ENCODE peak calls at places on chromosomes 7 and 10, in ten cellular contexts. One of them, this sample, is unnamed.

GRCh38 chr10:3057946-3058345 is 9.4 kb upstream of the PFKP start:
- DNase-seq in esophagus squamous epithelium: no peak
- DNase-seq in uterus: no peak
- DNase-seq in transverse colon: no peak
- DNase-seq in A549: no peak
- DNase-seq in heart left ventricle: no peak
- DNase-seq in sigmoid colon: peak; percentile 56
- DNase-seq in stomach: no peak
- DNase-seq in IMR-90: no peak
- DNase-seq in testis: no peak
- DNase-seq in this sample: no peak

GRCh38 chr7:91082038-91082437 is 182.2 kb upstream of the FZD1 start:
- DNase-seq in esophagus squamous epithelium: no peak
- DNase-seq in uterus: no peak
- DNase-seq in transverse colon: no peak
- DNase-seq in A549: no peak
- DNase-seq in heart left ventricle: no peak
- DNase-seq in sigmoid colon: no peak
- DNase-seq in stomach: no peak
- DNase-seq in IMR-90: peak; percentile 73
- DNase-seq in testis: no peak
- DNase-seq in this sample: no peak

GRCh38 chr7:147700702-147701101 is 889.9 kb upstream of the C7orf33 start:
- DNase-seq in esophagus squamous epithelium: no peak
- DNase-seq in uterus: no peak
- DNase-seq in transverse colon: no peak
- DNase-seq in A549: no peak
- DNase-seq in heart left ventricle: no peak
- DNase-seq in sigmoid colon: no peak
- DNase-seq in stomach: no peak
- DNase-seq in IMR-90: no peak
- DNase-seq in testis: no peak
- DNase-seq in this sample: no peak

GRCh38 chr10:95758351-95759025 is 2.5 kb downstream of the ENTPD1 start:
- DNase-seq in esophagus squamous epithelium: no peak
- DNase-seq in uterus: no peak
- DNase-seq in transverse colon: peak; percentile 18
- DNase-seq in A549: no peak
- DNase-seq in heart left ventricle: no peak
- DNase-seq in sigmoid colon: no peak
- DNase-seq in stomach: no peak
- DNase-seq in IMR-90: peak; percentile 6
- DNase-seq in testis: no peak
- DNase-seq in this sample: no peak

GRCh38 chr7:131547589-131547988 is 8.8 kb downstream of the PODXL start:
- DNase-seq in esophagus squamous epithelium: no peak
- DNase-seq in uterus: no peak
- DNase-seq in transverse colon: no peak
- DNase-seq in A549: no peak
- DNase-seq in heart left ventricle: no peak
- DNase-seq in sigmoid colon: peak; percentile 53
- DNase-seq in stomach: no peak
- DNase-seq in IMR-90: no peak
- DNase-seq in testis: no peak
- DNase-seq in this sample: no peak

GRCh38 chr10:61643316-61643751 is 19.4 kb upstream of the CABCOCO1 start:
- DNase-seq in esophagus squamous epithelium: no peak
- DNase-seq in uterus: peak; percentile 21
- DNase-seq in transverse colon: no peak
- DNase-seq in A549: no peak
- DNase-seq in heart left ventricle: no peak
- DNase-seq in sigmoid colon: no peak
- DNase-seq in stomach: no peak
- DNase-seq in IMR-90: peak; percentile 85
- DNase-seq in testis: no peak
- DNase-seq in this sample: no peak

GRCh38 chr10:115624448-115624847 is 531.3 kb downstream of the ATRNL1 start:
- DNase-seq in esophagus squamous epithelium: no peak
- DNase-seq in uterus: no peak
- DNase-seq in transverse colon: no peak
- DNase-seq in A549: no peak
- DNase-seq in heart left ventricle: no peak
- DNase-seq in sigmoid colon: no peak
- DNase-seq in stomach: no peak
- DNase-seq in IMR-90: no peak
- DNase-seq in testis: no peak
- DNase-seq in this sample: no peak

GRCh38 chr7:112510032-112510742 is 29.4 kb downstream of the LSMEM1 start:
- DNase-seq in esophagus squamous epithelium: no peak
- DNase-seq in uterus: no peak
- DNase-seq in transverse colon: no peak
- DNase-seq in A549: no peak
- DNase-seq in heart left ventricle: no peak
- DNase-seq in sigmoid colon: no peak
- DNase-seq in stomach: no peak
- DNase-seq in IMR-90: peak; percentile 80
- DNase-seq in testis: no peak
- DNase-seq in this sample: no peak

GRCh38 chr7:100855515-100855914 is 3.0 kb downstream of the SLC12A9 start:
- DNase-seq in esophagus squamous epithelium: no peak
- DNase-seq in uterus: no peak
- DNase-seq in transverse colon: no peak
- DNase-seq in A549: no peak
- DNase-seq in heart left ventricle: no peak
- DNase-seq in sigmoid colon: no peak
- DNase-seq in stomach: no peak
- DNase-seq in IMR-90: no peak
- DNase-seq in testis: no peak
- DNase-seq in this sample: no peak

GRCh38 chr10:106898441-106898840 is 266.1 kb downstream of the SORCS1 start:
- DNase-seq in esophagus squamous epithelium: no peak
- DNase-seq in uterus: no peak
- DNase-seq in transverse colon: no peak
- DNase-seq in A549: no peak
- DNase-seq in heart left ventricle: no peak
- DNase-seq in sigmoid colon: no peak
- DNase-seq in stomach: no peak
- DNase-seq in IMR-90: no peak
- DNase-seq in testis: peak; percentile 20
- DNase-seq in this sample: no peak

GRCh38 chr7:92584953-92585352 is 5.2 kb downstream of the FAM133B start:
- DNase-seq in esophagus squamous epithelium: no peak
- DNase-seq in uterus: no peak
- DNase-seq in transverse colon: no peak
- DNase-seq in A549: no peak
- DNase-seq in heart left ventricle: no peak
- DNase-seq in sigmoid colon: no peak
- DNase-seq in stomach: no peak
- DNase-seq in IMR-90: no peak
- DNase-seq in testis: no peak
- DNase-seq in this sample: no peak

GRCh38 chr10:8296090-8296741 is 241.7 kb downstream of the GATA3 start:
- DNase-seq in esophagus squamous epithelium: no peak
- DNase-seq in uterus: no peak
- DNase-seq in transverse colon: no peak
- DNase-seq in A549: no peak
- DNase-seq in heart left ventricle: no peak
- DNase-seq in sigmoid colon: no peak
- DNase-seq in stomach: no peak
- DNase-seq in IMR-90: no peak
- DNase-seq in testis: no peak
- DNase-seq in this sample: no peak

GRCh38 chr7:129095258-129095657 is 40.3 kb upstream of the TNPO3 start:
- DNase-seq in esophagus squamous epithelium: no peak
- DNase-seq in uterus: no peak
- DNase-seq in transverse colon: peak; percentile 13
- DNase-seq in A549: no peak
- DNase-seq in heart left ventricle: no peak
- DNase-seq in sigmoid colon: no peak
- DNase-seq in stomach: no peak
- DNase-seq in IMR-90: no peak
- DNase-seq in testis: no peak
- DNase-seq in this sample: no peak

GRCh38 chr10:72557362-72557761 is 68.5 kb downstream of the MICU1 start:
- DNase-seq in esophagus squamous epithelium: no peak
- DNase-seq in uterus: no peak
- DNase-seq in transverse colon: no peak
- DNase-seq in A549: no peak
- DNase-seq in heart left ventricle: no peak
- DNase-seq in sigmoid colon: no peak
- DNase-seq in stomach: no peak
- DNase-seq in IMR-90: peak; percentile 79
- DNase-seq in testis: no peak
- DNase-seq in this sample: no peak

DNA sequence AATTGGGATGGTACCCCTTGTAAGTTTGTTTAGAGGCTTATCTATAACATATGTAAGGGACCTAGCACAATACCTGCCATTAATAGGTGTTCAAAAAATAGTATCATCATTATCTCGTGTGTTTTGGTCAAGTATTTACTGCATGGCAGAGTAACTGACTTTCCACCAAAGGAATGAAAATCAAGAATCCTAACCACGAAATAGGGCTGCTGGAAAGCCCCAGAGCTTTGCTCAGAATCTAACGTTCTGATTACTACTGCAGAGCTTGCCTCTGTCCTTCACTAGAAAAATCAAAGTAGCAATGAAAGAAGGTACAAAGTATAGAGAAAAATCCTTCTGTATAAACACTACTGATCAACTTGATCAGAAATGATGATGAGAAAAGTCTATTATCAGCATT is 34.9 kb downstream of the DCLRE1C start:
- DNase-seq in esophagus squamous epithelium: no peak
- DNase-seq in uterus: no peak
- DNase-seq in transverse colon: no peak
- DNase-seq in A549: no peak
- DNase-seq in heart left ventricle: no peak
- DNase-seq in sigmoid colon: no peak
- DNase-seq in stomach: no peak
- DNase-seq in IMR-90: no peak
- DNase-seq in testis: no peak
- DNase-seq in this sample: no peak
- TF ChIP-seq POLR2A in esophagus squamous epithelium: no peak
- TF ChIP-seq POLR2A in uterus: no peak
- TF ChIP-seq POLR2A in transverse colon: no peak
- TF ChIP-seq POLR2A in A549: no peak
- TF ChIP-seq POLR2A in heart left ventricle: no peak
- TF ChIP-seq POLR2A in sigmoid colon: no peak
- TF ChIP-seq POLR2A in stomach: no peak
- TF ChIP-seq POLR2A in IMR-90: no peak
- TF ChIP-seq POLR2A in testis: no peak
- TF ChIP-seq POLR2A in this sample: no peak

GRCh38 chr7:157405914-157406810 is 69.4 kb downstream of the DNAJB6 start:
- DNase-seq in esophagus squamous epithelium: no peak
- DNase-seq in uterus: no peak
- DNase-seq in transverse colon: no peak
- DNase-seq in A549: no peak
- DNase-seq in heart left ventricle: peak; percentile 71
- DNase-seq in sigmoid colon: peak; percentile 55
- DNase-seq in stomach: no peak
- DNase-seq in IMR-90: no peak
- DNase-seq in testis: peak; percentile 79
- DNase-seq in this sample: no peak
- TF ChIP-seq CTCF in esophagus squamous epithelium: no peak
- TF ChIP-seq CTCF in uterus: no peak
- TF ChIP-seq CTCF in transverse colon: no peak
- TF ChIP-seq CTCF in A549: peak; percentile 20
- TF ChIP-seq CTCF in heart left ventricle: no peak
- TF ChIP-seq CTCF in sigmoid colon: no peak
- TF ChIP-seq CTCF in stomach: no peak
- TF ChIP-seq CTCF in IMR-90: peak; percentile 12
- TF ChIP-seq CTCF in testis: no peak
- TF ChIP-seq CTCF in this sample: no peak

DNA sequence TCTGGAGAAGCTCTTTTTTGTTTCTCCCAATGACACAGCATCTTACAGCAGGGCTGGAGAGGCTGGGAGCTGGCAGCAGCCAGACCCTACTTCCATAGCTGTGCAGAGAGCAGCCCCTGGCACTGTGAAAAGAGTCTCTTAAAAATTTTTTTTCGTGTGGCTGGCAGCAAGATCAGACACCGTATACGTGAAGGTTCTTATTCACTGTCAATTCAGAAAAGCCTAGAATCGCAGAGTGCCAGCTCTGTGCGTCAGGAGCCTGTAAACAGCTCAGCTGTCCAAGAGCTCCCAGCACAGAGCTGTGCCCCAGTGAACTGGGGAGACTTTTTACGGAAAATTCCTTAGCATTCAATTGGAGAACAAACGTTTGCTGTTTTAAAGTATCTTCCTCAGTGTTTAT is 6.5 kb downstream of the BAG3 start:
- DNase-seq in esophagus squamous epithelium: no peak
- DNase-seq in uterus: no peak
- DNase-seq in transverse colon: peak; percentile 25
- DNase-seq in A549: no peak
- DNase-seq in heart left ventricle: no peak
- DNase-seq in sigmoid colon: peak; percentile 91
- DNase-seq in stomach: no peak
- DNase-seq in IMR-90: peak; percentile 48
- DNase-seq in testis: peak; percentile 55
- DNase-seq in this sample: no peak
- H3K4me3 ChIP-seq in esophagus squamous epithelium: peak overlapping the region; percentile 13
- H3K4me3 ChIP-seq in uterus: no peak overlapping the region
- H3K4me3 ChIP-seq in transverse colon: no peak overlapping the region
- H3K4me3 ChIP-seq in A549: no peak overlapping the region
- H3K4me3 ChIP-seq in heart left ventricle: no peak overlapping the region
- H3K4me3 ChIP-seq in sigmoid colon: peak overlapping the region; percentile 22
- H3K4me3 ChIP-seq in stomach: peak overlapping the region; percentile 8
- H3K4me3 ChIP-seq in IMR-90: no peak overlapping the region
- H3K4me3 ChIP-seq in testis: no peak overlapping the region
- H3K4me3 ChIP-seq in this sample: no peak overlapping the region

GRCh38 chr10:31961675-31962074 is 33.0 kb upstream of the ARHGAP12 start:
- DNase-seq in esophagus squamous epithelium: no peak
- DNase-seq in uterus: no peak
- DNase-seq in transverse colon: no peak
- DNase-seq in A549: peak; percentile 33
- DNase-seq in heart left ventricle: no peak
- DNase-seq in sigmoid colon: no peak
- DNase-seq in stomach: no peak
- DNase-seq in IMR-90: peak; percentile 64
- DNase-seq in testis: no peak
- DNase-seq in this sample: no peak

GRCh38 chr10:31956200-31956946 is 27.7 kb upstream of the ARHGAP12 start:
- DNase-seq in esophagus squamous epithelium: no peak
- DNase-seq in uterus: no peak
- DNase-seq in transverse colon: no peak
- DNase-seq in A549: no peak
- DNase-seq in heart left ventricle: no peak
- DNase-seq in sigmoid colon: no peak
- DNase-seq in stomach: no peak
- DNase-seq in IMR-90: no peak
- DNase-seq in testis: no peak
- DNase-seq in this sample: no peak

GRCh38 chr10:31961264-31961663 is 32.6 kb upstream of the ARHGAP12 start:
- DNase-seq in esophagus squamous epithelium: no peak
- DNase-seq in uterus: no peak
- DNase-seq in transverse colon: no peak
- DNase-seq in A549: no peak
- DNase-seq in heart left ventricle: no peak
- DNase-seq in sigmoid colon: no peak
- DNase-seq in stomach: peak; percentile 32
- DNase-seq in IMR-90: no peak
- DNase-seq in testis: no peak
- DNase-seq in this sample: no peak

GRCh38 chr10:31959461-31960173 is 31.0 kb upstream of the ARHGAP12 start:
- DNase-seq in esophagus squamous epithelium: no peak
- DNase-seq in uterus: no peak
- DNase-seq in transverse colon: no peak
- DNase-seq in A549: no peak
- DNase-seq in heart left ventricle: no peak
- DNase-seq in sigmoid colon: no peak
- DNase-seq in stomach: no peak
- DNase-seq in IMR-90: no peak
- DNase-seq in testis: no peak
- DNase-seq in this sample: no peak

GRCh38 chr10:31958849-31959248 is 30.2 kb upstream of the ARHGAP12 start:
- DNase-seq in esophagus squamous epithelium: no peak
- DNase-seq in uterus: no peak
- DNase-seq in transverse colon: no peak
- DNase-seq in A549: no peak
- DNase-seq in heart left ventricle: no peak
- DNase-seq in sigmoid colon: no peak
- DNase-seq in stomach: no peak
- DNase-seq in IMR-90: no peak
- DNase-seq in testis: no peak
- DNase-seq in this sample: no peak
- TF ChIP-seq POLR2A in esophagus squamous epithelium: no peak
- TF ChIP-seq POLR2A in uterus: no peak
- TF ChIP-seq POLR2A in transverse colon: no peak
- TF ChIP-seq POLR2A in A549: no peak
- TF ChIP-seq POLR2A in heart left ventricle: no peak
- TF ChIP-seq POLR2A in sigmoid colon: no peak
- TF ChIP-seq POLR2A in stomach: no peak
- TF ChIP-seq POLR2A in IMR-90: no peak
- TF ChIP-seq POLR2A in testis: no peak
- TF ChIP-seq POLR2A in this sample: no peak